ENCODE peak calls at places on chromosomes 11 and 22, in five cellular contexts. One of them, this sample, is unnamed.

GRCh38 chr11:128379587-128380279 is 207.6 kb downstream of the ETS1 start:
- DNase-seq in AG09309: no peak
- DNase-seq in fibroblast of mammary gland: no peak
- DNase-seq in astrocyte of the spinal cord: no peak
- DNase-seq in brain microvascular endothelial cell: no peak
- DNase-seq in this sample: no peak

GRCh38 chr11:74185695-74186094 is 14.6 kb downstream of the PPME1 start:
- DNase-seq in AG09309: no peak
- DNase-seq in fibroblast of mammary gland: no peak
- DNase-seq in astrocyte of the spinal cord: peak
- DNase-seq in brain microvascular endothelial cell: peak
- DNase-seq in this sample: no peak

GRCh38 chr11:103625624-103625965 is 410.8 kb upstream of the DDI1 start:
- DNase-seq in AG09309: no peak
- DNase-seq in fibroblast of mammary gland: no peak
- DNase-seq in astrocyte of the spinal cord: no peak
- DNase-seq in brain microvascular endothelial cell: no peak
- DNase-seq in this sample: no peak

GRCh38 chr11:199782-200181 is 6.9 kb downstream of the SCGB1C1 start:
- DNase-seq in AG09309: no peak
- DNase-seq in fibroblast of mammary gland: no peak
- DNase-seq in astrocyte of the spinal cord: no peak
- DNase-seq in brain microvascular endothelial cell: no peak
- DNase-seq in this sample: no peak

GRCh38 chr22:44279059-44279340 is 33.8 kb downstream of the SHISAL1 start:
- DNase-seq in AG09309: no peak
- DNase-seq in fibroblast of mammary gland: no peak
- DNase-seq in astrocyte of the spinal cord: no peak
- DNase-seq in brain microvascular endothelial cell: no peak
- DNase-seq in this sample: no peak

GRCh38 chr11:63845305-63845704 is 6.4 kb downstream of the MARK2 start:
- DNase-seq in AG09309: no peak
- DNase-seq in fibroblast of mammary gland: peak
- DNase-seq in astrocyte of the spinal cord: peak
- DNase-seq in brain microvascular endothelial cell: peak
- DNase-seq in this sample: peak

GRCh38 chr11:64762277-64762915 is 2.6 kb upstream of the PYGM start:
- DNase-seq in AG09309: no peak
- DNase-seq in fibroblast of mammary gland: no peak
- DNase-seq in astrocyte of the spinal cord: no peak
- DNase-seq in brain microvascular endothelial cell: no peak
- DNase-seq in this sample: no peak

GRCh38 chr11:65424200-65425104 is 1.9 kb downstream of the NEAT1 start:
- DNase-seq in AG09309: peak
- DNase-seq in fibroblast of mammary gland: peak
- DNase-seq in astrocyte of the spinal cord: peak
- DNase-seq in brain microvascular endothelial cell: peak
- DNase-seq in this sample: no peak

GRCh38 chr11:10489444-10489785 is 34.4 kb downstream of the AMPD3 start:
- DNase-seq in AG09309: no peak
- DNase-seq in fibroblast of mammary gland: no peak
- DNase-seq in astrocyte of the spinal cord: no peak
- DNase-seq in brain microvascular endothelial cell: no peak
- DNase-seq in this sample: no peak

GRCh38 chr11:86152006-86152862 is 83.3 kb upstream of the PICALM start:
- DNase-seq in AG09309: no peak
- DNase-seq in fibroblast of mammary gland: peak
- DNase-seq in astrocyte of the spinal cord: peak
- DNase-seq in brain microvascular endothelial cell: no peak
- DNase-seq in this sample: no peak

GRCh38 chr11:71120346-71120963 is 131.9 kb downstream of the SHANK2 start:
- DNase-seq in AG09309: no peak
- DNase-seq in fibroblast of mammary gland: peak
- DNase-seq in astrocyte of the spinal cord: no peak
- DNase-seq in brain microvascular endothelial cell: no peak
- DNase-seq in this sample: no peak

GRCh38 chr11:100823360-100823759 is 136.3 kb downstream of the ARHGAP42 start:
- DNase-seq in AG09309: peak
- DNase-seq in fibroblast of mammary gland: peak
- DNase-seq in astrocyte of the spinal cord: peak
- DNase-seq in brain microvascular endothelial cell: no peak
- DNase-seq in this sample: peak

GRCh38 chr22:40620464-40621046 is 16.0 kb downstream of the MRTFA start:
- DNase-seq in AG09309: no peak
- DNase-seq in fibroblast of mammary gland: peak
- DNase-seq in astrocyte of the spinal cord: peak
- DNase-seq in brain microvascular endothelial cell: peak
- DNase-seq in this sample: no peak

GRCh38 chr11:119847836-119848235 is 118.8 kb upstream of the NECTIN1 start:
- DNase-seq in AG09309: no peak
- DNase-seq in fibroblast of mammary gland: no peak
- DNase-seq in astrocyte of the spinal cord: no peak
- DNase-seq in brain microvascular endothelial cell: no peak
- DNase-seq in this sample: no peak

GRCh38 chr11:3189193-3189843 is 24.2 kb upstream of the OSBPL5 start:
- DNase-seq in AG09309: no peak
- DNase-seq in fibroblast of mammary gland: no peak
- DNase-seq in astrocyte of the spinal cord: no peak
- DNase-seq in brain microvascular endothelial cell: no peak
- DNase-seq in this sample: no peak

GRCh38 chr11:58164389-58164788 is 24.5 kb upstream of the OR9Q2 start:
- DNase-seq in AG09309: no peak
- DNase-seq in fibroblast of mammary gland: no peak
- DNase-seq in astrocyte of the spinal cord: no peak
- DNase-seq in brain microvascular endothelial cell: no peak
- DNase-seq in this sample: no peak

GRCh38 chr11:63985812-63986155 is 454 bp upstream of the OTUB1 start:
- DNase-seq in AG09309: no peak
- DNase-seq in fibroblast of mammary gland: no peak
- DNase-seq in astrocyte of the spinal cord: no peak
- DNase-seq in brain microvascular endothelial cell: no peak
- DNase-seq in this sample: no peak

GRCh38 chr11:71420455-71421241 is 27.5 kb downstream of the DHCR7 start:
- DNase-seq in AG09309: no peak
- DNase-seq in fibroblast of mammary gland: peak
- DNase-seq in astrocyte of the spinal cord: peak
- DNase-seq in brain microvascular endothelial cell: peak
- DNase-seq in this sample: no peak

GRCh38 chr22:45834795-45835194 is 142.2 kb downstream of the WNT7B start:
- DNase-seq in AG09309: no peak
- DNase-seq in fibroblast of mammary gland: no peak
- DNase-seq in astrocyte of the spinal cord: no peak
- DNase-seq in brain microvascular endothelial cell: no peak
- DNase-seq in this sample: no peak

GRCh38 chr11:10747733-10748132 is 3.3 kb upstream of the CTR9 start:
- DNase-seq in AG09309: no peak
- DNase-seq in fibroblast of mammary gland: no peak
- DNase-seq in astrocyte of the spinal cord: no peak
- DNase-seq in brain microvascular endothelial cell: no peak
- DNase-seq in this sample: no peak

GRCh38 chr11:110795124-110795624 is 82.9 kb upstream of the ARHGAP20 start:
- DNase-seq in AG09309: no peak
- DNase-seq in fibroblast of mammary gland: no peak
- DNase-seq in astrocyte of the spinal cord: no peak
- DNase-seq in brain microvascular endothelial cell: no peak
- DNase-seq in this sample: no peak

GRCh38 chr11:64929625-64930024 is 5.1 kb downstream of the PPP2R5B start:
- DNase-seq in AG09309: no peak
- DNase-seq in fibroblast of mammary gland: no peak
- DNase-seq in astrocyte of the spinal cord: no peak
- DNase-seq in brain microvascular endothelial cell: no peak
- DNase-seq in this sample: no peak

GRCh38 chr11:132106336-132106982 is 736.0 kb downstream of the NTM start:
- DNase-seq in AG09309: no peak
- DNase-seq in fibroblast of mammary gland: no peak
- DNase-seq in astrocyte of the spinal cord: peak
- DNase-seq in brain microvascular endothelial cell: no peak
- DNase-seq in this sample: no peak

GRCh38 chr11:71456294-71456693 is 3.3 kb downstream of the NADSYN1 start:
- DNase-seq in AG09309: no peak
- DNase-seq in fibroblast of mammary gland: no peak
- DNase-seq in astrocyte of the spinal cord: no peak
- DNase-seq in brain microvascular endothelial cell: no peak
- DNase-seq in this sample: no peak

GRCh38 chr22:23155143-23155542 is 9.9 kb downstream of the RAB36 start:
- DNase-seq in AG09309: no peak
- DNase-seq in fibroblast of mammary gland: no peak
- DNase-seq in astrocyte of the spinal cord: no peak
- DNase-seq in brain microvascular endothelial cell: no peak
- DNase-seq in this sample: no peak

GRCh38 chr11:118918686-118919280 is 6.9 kb downstream of the BCL9L start:
- DNase-seq in AG09309: no peak
- DNase-seq in fibroblast of mammary gland: peak
- DNase-seq in astrocyte of the spinal cord: peak
- DNase-seq in brain microvascular endothelial cell: no peak
- DNase-seq in this sample: no peak

GRCh38 chr11:39220501-39221230 is 2238.8 kb downstream of the LRRC4C start:
- DNase-seq in AG09309: no peak
- DNase-seq in fibroblast of mammary gland: no peak
- DNase-seq in astrocyte of the spinal cord: no peak
- DNase-seq in brain microvascular endothelial cell: no peak
- DNase-seq in this sample: no peak

DNA sequence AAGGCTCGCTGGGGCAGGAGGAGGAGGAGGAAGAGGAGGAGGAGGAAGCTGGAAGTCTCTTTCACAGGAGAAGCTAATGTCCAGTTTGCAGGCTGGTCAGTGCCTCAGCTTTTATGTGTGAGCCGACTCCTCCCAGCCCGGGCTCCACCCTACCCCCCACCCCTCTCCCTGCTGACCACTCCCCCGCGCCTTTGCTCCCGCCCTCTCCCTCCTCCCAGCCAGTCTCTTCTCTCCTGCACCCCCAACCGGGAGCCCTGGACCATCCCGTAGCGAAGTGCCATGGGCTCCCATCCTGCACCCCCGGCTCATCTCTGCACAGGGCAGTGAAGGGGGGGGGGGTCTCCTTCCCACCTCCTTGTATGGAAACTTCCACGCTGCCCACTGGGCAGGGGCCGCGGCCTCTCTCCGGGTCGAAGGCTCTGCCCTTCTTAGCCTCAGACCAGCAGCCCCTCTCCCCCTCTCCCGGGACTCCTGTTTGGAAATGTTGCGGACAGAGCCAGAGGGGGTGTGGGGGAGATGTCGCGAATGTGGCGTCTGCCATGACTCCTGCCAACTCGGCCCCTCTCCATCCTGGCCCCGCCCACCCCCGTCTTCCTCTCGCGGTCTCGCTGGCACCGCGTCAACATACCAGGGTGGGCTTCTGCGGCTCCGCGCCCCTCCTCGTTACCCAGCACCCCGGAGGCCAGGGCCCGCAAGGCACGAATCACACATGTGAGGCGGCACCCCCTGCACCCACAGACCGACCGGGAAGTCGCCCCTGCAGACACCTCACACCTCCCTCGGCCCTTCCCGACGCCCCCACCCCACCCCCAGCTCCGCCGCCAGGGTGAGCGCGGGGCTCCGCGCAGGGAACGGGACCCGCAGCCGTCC is 1.8 kb downstream of the IGF2 start:
- DNase-seq in AG09309: no peak
- DNase-seq in fibroblast of mammary gland: peak
- DNase-seq in astrocyte of the spinal cord: peak
- DNase-seq in brain microvascular endothelial cell: peak
- DNase-seq in this sample: peak
- H3K4me3 ChIP-seq in AG09309: no peak
- H3K4me3 ChIP-seq in fibroblast of mammary gland: no peak
- H3K4me3 ChIP-seq in astrocyte of the spinal cord: peak
- H3K4me3 ChIP-seq in brain microvascular endothelial cell: peak
- H3K4me3 ChIP-seq in this sample: peak

GRCh38 chr11:72752088-72752914 is at the start of gene ARAP1:
- DNase-seq in AG09309: no peak
- DNase-seq in fibroblast of mammary gland: peak
- DNase-seq in astrocyte of the spinal cord: peak
- DNase-seq in brain microvascular endothelial cell: peak
- DNase-seq in this sample: no peak
- H3K4me3 ChIP-seq in AG09309: peak
- H3K4me3 ChIP-seq in fibroblast of mammary gland: peak
- H3K4me3 ChIP-seq in astrocyte of the spinal cord: peak
- H3K4me3 ChIP-seq in brain microvascular endothelial cell: peak
- H3K4me3 ChIP-seq in this sample: peak

DNA sequence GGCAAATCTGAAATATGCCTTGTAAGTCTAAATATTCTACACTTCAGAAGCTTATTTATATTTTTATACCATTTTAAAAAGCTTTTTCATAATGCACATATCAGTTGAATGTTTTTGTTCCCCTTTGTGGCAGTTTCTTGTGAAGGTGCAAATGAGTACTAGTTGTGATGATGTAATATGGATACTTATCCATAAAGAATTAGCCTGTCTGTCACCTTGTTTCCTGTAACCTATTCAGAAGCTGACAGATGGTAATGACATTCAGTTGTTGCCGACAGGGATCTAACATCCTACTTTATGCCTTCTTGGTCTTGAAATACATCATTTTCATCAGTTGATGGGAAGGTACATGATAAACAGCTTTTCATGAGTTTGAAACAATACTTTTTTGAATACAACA is 2.9 kb downstream of the QSER1 start:
- DNase-seq in AG09309: no peak
- DNase-seq in fibroblast of mammary gland: no peak
- DNase-seq in astrocyte of the spinal cord: no peak
- DNase-seq in brain microvascular endothelial cell: no peak
- DNase-seq in this sample: no peak
- H3K4me3 ChIP-seq in AG09309: no peak
- H3K4me3 ChIP-seq in fibroblast of mammary gland: no peak
- H3K4me3 ChIP-seq in astrocyte of the spinal cord: no peak
- H3K4me3 ChIP-seq in brain microvascular endothelial cell: no peak
- H3K4me3 ChIP-seq in this sample: no peak

GRCh38 chr11:21541226-21541625 is 651.7 kb upstream of the ANO5 start:
- DNase-seq in AG09309: no peak
- DNase-seq in fibroblast of mammary gland: no peak
- DNase-seq in astrocyte of the spinal cord: no peak
- DNase-seq in brain microvascular endothelial cell: no peak
- DNase-seq in this sample: no peak

DNA sequence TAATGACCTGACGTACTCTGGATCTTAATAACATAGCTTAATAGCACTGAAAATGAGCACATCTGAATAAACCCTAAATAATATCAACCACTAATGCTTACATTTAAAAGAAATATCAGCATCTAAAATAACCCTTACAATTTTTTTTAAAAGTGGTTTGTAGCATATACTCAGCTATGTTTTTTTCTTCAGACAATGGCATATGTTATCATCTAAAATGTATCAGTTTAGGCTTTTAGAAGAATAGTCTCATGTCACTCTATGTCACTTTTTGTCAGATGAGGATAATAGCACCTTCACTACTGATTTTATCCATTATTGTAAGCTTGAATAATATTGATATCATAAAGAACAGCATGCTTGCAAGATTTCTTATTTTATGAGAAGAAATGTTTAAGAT is 654.9 kb upstream of the ANO5 start:
- DNase-seq in AG09309: no peak
- DNase-seq in fibroblast of mammary gland: no peak
- DNase-seq in astrocyte of the spinal cord: no peak
- DNase-seq in brain microvascular endothelial cell: no peak
- DNase-seq in this sample: no peak
- H3K4me3 ChIP-seq in AG09309: no peak
- H3K4me3 ChIP-seq in fibroblast of mammary gland: no peak
- H3K4me3 ChIP-seq in astrocyte of the spinal cord: no peak
- H3K4me3 ChIP-seq in brain microvascular endothelial cell: no peak
- H3K4me3 ChIP-seq in this sample: no peak

This sample was measured in skeletal muscle cell.